ENCODE peak calls at places on chromosomes 7 and 10, in five cellular contexts. One of them, this sample, is unnamed.

GRCh38 chr10:37712489-37713131 is 144.8 kb downstream of the ZNF248 start:
- DNase-seq in tibial artery: no peak
- DNase-seq in activated CD8-positive, alpha-beta memory T cell treated with anti-CD3 and anti-CD28 coated beads for 48 hours: no peak
- DNase-seq in testis: peak
- DNase-seq in activated CD4-positive, alpha-beta T cell treated with anti-CD3 and anti-CD28 coated beads, Interleukin-2, amount 50 U/mL, for 4 hours: no peak
- DNase-seq in this sample: no peak

GRCh38 chr10:68795886-68796532 is 31.3 kb upstream of the STOX1 start:
- DNase-seq in tibial artery: no peak
- DNase-seq in activated CD8-positive, alpha-beta memory T cell treated with anti-CD3 and anti-CD28 coated beads for 48 hours: no peak
- DNase-seq in activated CD4-positive, alpha-beta T cell treated with anti-CD3 and anti-CD28 coated beads, Interleukin-2, amount 50 U/mL, for 4 hours: no peak
- DNase-seq in testis: no peak
- DNase-seq in this sample: no peak

GRCh38 chr10:78815702-78816334 is 252.9 kb upstream of the ZMIZ1 start:
- DNase-seq in testis: no peak
- DNase-seq in activated CD8-positive, alpha-beta memory T cell treated with anti-CD3 and anti-CD28 coated beads for 48 hours: no peak
- DNase-seq in tibial artery: no peak
- DNase-seq in activated CD4-positive, alpha-beta T cell treated with anti-CD3 and anti-CD28 coated beads, Interleukin-2, amount 50 U/mL, for 4 hours: no peak
- DNase-seq in this sample: no peak

GRCh38 chr10:93711891-93712290 is 9.5 kb upstream of the FRA10AC1 start:
- DNase-seq in testis: no peak
- DNase-seq in activated CD4-positive, alpha-beta T cell treated with anti-CD3 and anti-CD28 coated beads, Interleukin-2, amount 50 U/mL, for 4 hours: no peak
- DNase-seq in tibial artery: no peak
- DNase-seq in activated CD8-positive, alpha-beta memory T cell treated with anti-CD3 and anti-CD28 coated beads for 48 hours: no peak
- DNase-seq in this sample: no peak

GRCh38 chr7:92723205-92723604 is 113.2 kb downstream of the CDK6 start:
- DNase-seq in activated CD8-positive, alpha-beta memory T cell treated with anti-CD3 and anti-CD28 coated beads for 48 hours: no peak
- DNase-seq in testis: no peak
- DNase-seq in activated CD4-positive, alpha-beta T cell treated with anti-CD3 and anti-CD28 coated beads, Interleukin-2, amount 50 U/mL, for 4 hours: no peak
- DNase-seq in tibial artery: no peak
- DNase-seq in this sample: no peak

GRCh38 chr10:119131512-119132240 is 27.8 kb downstream of the DENND10 start:
- DNase-seq in activated CD8-positive, alpha-beta memory T cell treated with anti-CD3 and anti-CD28 coated beads for 48 hours: no peak
- DNase-seq in tibial artery: no peak
- DNase-seq in activated CD4-positive, alpha-beta T cell treated with anti-CD3 and anti-CD28 coated beads, Interleukin-2, amount 50 U/mL, for 4 hours: peak
- DNase-seq in testis: no peak
- DNase-seq in this sample: no peak

GRCh38 chr10:6624392-6624791 is 44.3 kb upstream of the PRKCQ start:
- DNase-seq in testis: no peak
- DNase-seq in activated CD4-positive, alpha-beta T cell treated with anti-CD3 and anti-CD28 coated beads, Interleukin-2, amount 50 U/mL, for 4 hours: no peak
- DNase-seq in activated CD8-positive, alpha-beta memory T cell treated with anti-CD3 and anti-CD28 coated beads for 48 hours: no peak
- DNase-seq in tibial artery: no peak
- DNase-seq in this sample: no peak

GRCh38 chr10:44878704-44879530 is 32.2 kb upstream of the TMEM72 start:
- DNase-seq in activated CD4-positive, alpha-beta T cell treated with anti-CD3 and anti-CD28 coated beads, Interleukin-2, amount 50 U/mL, for 4 hours: peak
- DNase-seq in testis: peak
- DNase-seq in activated CD8-positive, alpha-beta memory T cell treated with anti-CD3 and anti-CD28 coated beads for 48 hours: peak
- DNase-seq in tibial artery: peak
- DNase-seq in this sample: peak

GRCh38 chr10:77582710-77583115 is 54.9 kb downstream of the KCNMA1 start:
- DNase-seq in tibial artery: no peak
- DNase-seq in activated CD4-positive, alpha-beta T cell treated with anti-CD3 and anti-CD28 coated beads, Interleukin-2, amount 50 U/mL, for 4 hours: no peak
- DNase-seq in activated CD8-positive, alpha-beta memory T cell treated with anti-CD3 and anti-CD28 coated beads for 48 hours: no peak
- DNase-seq in testis: no peak
- DNase-seq in this sample: no peak

GRCh38 chr7:114793155-114793849 is 128.6 kb upstream of the MDFIC start:
- DNase-seq in tibial artery: no peak
- DNase-seq in activated CD8-positive, alpha-beta memory T cell treated with anti-CD3 and anti-CD28 coated beads for 48 hours: no peak
- DNase-seq in testis: no peak
- DNase-seq in activated CD4-positive, alpha-beta T cell treated with anti-CD3 and anti-CD28 coated beads, Interleukin-2, amount 50 U/mL, for 4 hours: no peak
- DNase-seq in this sample: no peak

GRCh38 chr7:139620676-139621344 is 97.3 kb downstream of the CLEC2L start:
- DNase-seq in activated CD4-positive, alpha-beta T cell treated with anti-CD3 and anti-CD28 coated beads, Interleukin-2, amount 50 U/mL, for 4 hours: peak
- DNase-seq in testis: peak
- DNase-seq in tibial artery: no peak
- DNase-seq in activated CD8-positive, alpha-beta memory T cell treated with anti-CD3 and anti-CD28 coated beads for 48 hours: peak
- DNase-seq in this sample: no peak

GRCh38 chr7:149870701-149871483 is 2.9 kb upstream of the ATP6V0E2 start:
- DNase-seq in testis: peak
- DNase-seq in tibial artery: no peak
- DNase-seq in activated CD4-positive, alpha-beta T cell treated with anti-CD3 and anti-CD28 coated beads, Interleukin-2, amount 50 U/mL, for 4 hours: no peak
- DNase-seq in activated CD8-positive, alpha-beta memory T cell treated with anti-CD3 and anti-CD28 coated beads for 48 hours: no peak
- DNase-seq in this sample: peak

GRCh38 chr10:77279207-77279606 is 358.4 kb downstream of the KCNMA1 start:
- DNase-seq in activated CD4-positive, alpha-beta T cell treated with anti-CD3 and anti-CD28 coated beads, Interleukin-2, amount 50 U/mL, for 4 hours: no peak
- DNase-seq in testis: no peak
- DNase-seq in activated CD8-positive, alpha-beta memory T cell treated with anti-CD3 and anti-CD28 coated beads for 48 hours: no peak
- DNase-seq in tibial artery: no peak
- DNase-seq in this sample: no peak

GRCh38 chr7:25025218-25025671 is 45.3 kb upstream of the OSBPL3 start:
- DNase-seq in tibial artery: no peak
- DNase-seq in activated CD8-positive, alpha-beta memory T cell treated with anti-CD3 and anti-CD28 coated beads for 48 hours: no peak
- DNase-seq in activated CD4-positive, alpha-beta T cell treated with anti-CD3 and anti-CD28 coated beads, Interleukin-2, amount 50 U/mL, for 4 hours: no peak
- DNase-seq in testis: no peak
- DNase-seq in this sample: no peak

GRCh38 chr7:1842321-1843221 is 172.5 kb downstream of the ELFN1 start:
- DNase-seq in activated CD8-positive, alpha-beta memory T cell treated with anti-CD3 and anti-CD28 coated beads for 48 hours: no peak
- DNase-seq in testis: no peak
- DNase-seq in tibial artery: no peak
- DNase-seq in activated CD4-positive, alpha-beta T cell treated with anti-CD3 and anti-CD28 coated beads, Interleukin-2, amount 50 U/mL, for 4 hours: no peak
- DNase-seq in this sample: no peak